ENCODE peak calls at places on chromosomes 1 and 21, in four cellular contexts. One of them, this sample, is unnamed.

GRCh38 chr1:202411421-202411820 is 62.9 kb downstream of the PPP1R12B start:
- DNase-seq in Ammon's horn: no peak
- DNase-seq in occipital lobe: no peak
- DNase-seq in stimulated activated CD4-positive, alpha-beta T cell treated with anti-CD3 and anti-CD28 coated beads, Interleukin-1b, Interleukin-23, amount 100 ng/mL, for 24 hours: no peak
- DNase-seq in this sample: no peak

GRCh38 chr1:55927934-55928333 is 651.4 kb downstream of the PLPP3 start:
- DNase-seq in Ammon's horn: no peak
- DNase-seq in stimulated activated CD4-positive, alpha-beta T cell treated with anti-CD3 and anti-CD28 coated beads, Interleukin-1b, Interleukin-23, amount 100 ng/mL, for 24 hours: no peak
- DNase-seq in occipital lobe: no peak
- DNase-seq in this sample: no peak

GRCh38 chr1:66980745-66981367 is 56.1 kb downstream of the MIER1 start:
- DNase-seq in Ammon's horn: no peak
- DNase-seq in stimulated activated CD4-positive, alpha-beta T cell treated with anti-CD3 and anti-CD28 coated beads, Interleukin-1b, Interleukin-23, amount 100 ng/mL, for 24 hours: no peak
- DNase-seq in occipital lobe: no peak
- DNase-seq in this sample: no peak

GRCh38 chr1:7642781-7643180 is 128.3 kb upstream of the VAMP3 start:
- DNase-seq in occipital lobe: no peak
- DNase-seq in Ammon's horn: no peak
- DNase-seq in stimulated activated CD4-positive, alpha-beta T cell treated with anti-CD3 and anti-CD28 coated beads, Interleukin-1b, Interleukin-23, amount 100 ng/mL, for 24 hours: no peak
- DNase-seq in this sample: no peak

GRCh38 chr1:2801535-2802291 is at the start of gene TTC34:
- DNase-seq in stimulated activated CD4-positive, alpha-beta T cell treated with anti-CD3 and anti-CD28 coated beads, Interleukin-1b, Interleukin-23, amount 100 ng/mL, for 24 hours: no peak
- DNase-seq in occipital lobe: no peak
- DNase-seq in Ammon's horn: no peak
- DNase-seq in this sample: no peak

GRCh38 chr1:156927215-156928042 is 7.0 kb downstream of the LRRC71 start:
- DNase-seq in occipital lobe: no peak
- DNase-seq in Ammon's horn: peak; percentile 43
- DNase-seq in stimulated activated CD4-positive, alpha-beta T cell treated with anti-CD3 and anti-CD28 coated beads, Interleukin-1b, Interleukin-23, amount 100 ng/mL, for 24 hours: no peak
- DNase-seq in this sample: peak; percentile 95

GRCh38 chr1:109637446-109637845 is 17.8 kb downstream of the AMPD2 start:
- DNase-seq in Ammon's horn: no peak
- DNase-seq in occipital lobe: no peak
- DNase-seq in stimulated activated CD4-positive, alpha-beta T cell treated with anti-CD3 and anti-CD28 coated beads, Interleukin-1b, Interleukin-23, amount 100 ng/mL, for 24 hours: no peak
- DNase-seq in this sample: peak; percentile 22

GRCh38 chr1:16019580-16020277 is 1.9 kb upstream of the HSPB7 start:
- DNase-seq in Ammon's horn: peak; percentile 24
- DNase-seq in stimulated activated CD4-positive, alpha-beta T cell treated with anti-CD3 and anti-CD28 coated beads, Interleukin-1b, Interleukin-23, amount 100 ng/mL, for 24 hours: no peak
- DNase-seq in occipital lobe: no peak
- DNase-seq in this sample: peak; percentile 81

GRCh38 chr1:3796215-3797193 is at the start of gene LRRC47:
- DNase-seq in occipital lobe: peak; percentile 95
- DNase-seq in stimulated activated CD4-positive, alpha-beta T cell treated with anti-CD3 and anti-CD28 coated beads, Interleukin-1b, Interleukin-23, amount 100 ng/mL, for 24 hours: peak; percentile 85
- DNase-seq in Ammon's horn: peak; percentile 96
- DNase-seq in this sample: peak; percentile 96

GRCh38 chr1:2935184-2935583 is 86.1 kb upstream of the ACTRT2 start:
- DNase-seq in stimulated activated CD4-positive, alpha-beta T cell treated with anti-CD3 and anti-CD28 coated beads, Interleukin-1b, Interleukin-23, amount 100 ng/mL, for 24 hours: no peak
- DNase-seq in Ammon's horn: no peak
- DNase-seq in occipital lobe: no peak
- DNase-seq in this sample: no peak

GRCh38 chr1:227317541-227318002 is 720 bp downstream of the CDC42BPA start:
- DNase-seq in occipital lobe: no peak
- DNase-seq in stimulated activated CD4-positive, alpha-beta T cell treated with anti-CD3 and anti-CD28 coated beads, Interleukin-1b, Interleukin-23, amount 100 ng/mL, for 24 hours: no peak
- DNase-seq in Ammon's horn: peak; percentile 77
- DNase-seq in this sample: peak; percentile 82

GRCh38 chr1:87061742-87062156 is 147.3 kb downstream of the HS2ST1 start:
- DNase-seq in occipital lobe: no peak
- DNase-seq in stimulated activated CD4-positive, alpha-beta T cell treated with anti-CD3 and anti-CD28 coated beads, Interleukin-1b, Interleukin-23, amount 100 ng/mL, for 24 hours: no peak
- DNase-seq in Ammon's horn: no peak
- DNase-seq in this sample: no peak

GRCh38 chr1:22245716-22246115 is 102.8 kb upstream of the WNT4 start:
- DNase-seq in stimulated activated CD4-positive, alpha-beta T cell treated with anti-CD3 and anti-CD28 coated beads, Interleukin-1b, Interleukin-23, amount 100 ng/mL, for 24 hours: no peak
- DNase-seq in Ammon's horn: no peak
- DNase-seq in occipital lobe: no peak
- DNase-seq in this sample: no peak

GRCh38 chr1:226100436-226101347 is 38.2 kb downstream of the H3-3A start:
- DNase-seq in occipital lobe: no peak
- DNase-seq in stimulated activated CD4-positive, alpha-beta T cell treated with anti-CD3 and anti-CD28 coated beads, Interleukin-1b, Interleukin-23, amount 100 ng/mL, for 24 hours: no peak
- DNase-seq in Ammon's horn: peak; percentile 40
- DNase-seq in this sample: no peak

GRCh38 chr21:45908536-45909237 is 72.9 kb upstream of the COL6A1 start:
- DNase-seq in occipital lobe: no peak
- DNase-seq in stimulated activated CD4-positive, alpha-beta T cell treated with anti-CD3 and anti-CD28 coated beads, Interleukin-1b, Interleukin-23, amount 100 ng/mL, for 24 hours: no peak
- DNase-seq in Ammon's horn: no peak
- DNase-seq in this sample: no peak

GRCh38 chr1:85314726-85315125 is 38.3 kb upstream of the BCL10 start:
- DNase-seq in occipital lobe: no peak
- DNase-seq in stimulated activated CD4-positive, alpha-beta T cell treated with anti-CD3 and anti-CD28 coated beads, Interleukin-1b, Interleukin-23, amount 100 ng/mL, for 24 hours: no peak
- DNase-seq in Ammon's horn: no peak
- DNase-seq in this sample: peak; percentile 10

GRCh38 chr1:220511183-220511582 is 16.8 kb upstream of the MARK1 start:
- DNase-seq in occipital lobe: no peak
- DNase-seq in Ammon's horn: no peak
- DNase-seq in stimulated activated CD4-positive, alpha-beta T cell treated with anti-CD3 and anti-CD28 coated beads, Interleukin-1b, Interleukin-23, amount 100 ng/mL, for 24 hours: no peak
- DNase-seq in this sample: peak; percentile 75

GRCh38 chr1:46284597-46285564 is 18.5 kb downstream of the LRRC41 start:
- DNase-seq in stimulated activated CD4-positive, alpha-beta T cell treated with anti-CD3 and anti-CD28 coated beads, Interleukin-1b, Interleukin-23, amount 100 ng/mL, for 24 hours: no peak
- DNase-seq in Ammon's horn: no peak
- DNase-seq in occipital lobe: no peak
- DNase-seq in this sample: no peak

GRCh38 chr1:232675267-232675666 is 45.3 kb upstream of the SIPA1L2 start:
- DNase-seq in occipital lobe: no peak
- DNase-seq in Ammon's horn: no peak
- DNase-seq in stimulated activated CD4-positive, alpha-beta T cell treated with anti-CD3 and anti-CD28 coated beads, Interleukin-1b, Interleukin-23, amount 100 ng/mL, for 24 hours: no peak
- DNase-seq in this sample: no peak

GRCh38 chr1:89995595-89996397 is 886 bp downstream of the ZNF326 start:
- DNase-seq in occipital lobe: no peak
- DNase-seq in Ammon's horn: no peak
- DNase-seq in stimulated activated CD4-positive, alpha-beta T cell treated with anti-CD3 and anti-CD28 coated beads, Interleukin-1b, Interleukin-23, amount 100 ng/mL, for 24 hours: no peak
- DNase-seq in this sample: no peak

GRCh38 chr1:150389650-150390049 is 25.7 kb downstream of the RPRD2 start:
- DNase-seq in occipital lobe: no peak
- DNase-seq in stimulated activated CD4-positive, alpha-beta T cell treated with anti-CD3 and anti-CD28 coated beads, Interleukin-1b, Interleukin-23, amount 100 ng/mL, for 24 hours: no peak
- DNase-seq in Ammon's horn: no peak
- DNase-seq in this sample: no peak